ENCODE peak calls at places on chromosome 21, in six cellular contexts. One of them, this sample, is unnamed.
A peak's percentile ranks its signal among the peaks of the same experiment; 100 is the strongest.

GRCh38 chr21:32653326-32653901 is 41.2 kb upstream of the CFAP298 start:
- DNase-seq in stimulated activated CD8-positive, alpha-beta memory T cell treated with anti-CD3 and anti-CD28 coated beads, Interleukin-15, amount 100 ng/mL, for 24 hours: no peak
- DNase-seq in activated CD4-positive, CD25-positive, alpha-beta regulatory T cell treated with anti-CD3 and anti-CD28 coated beads, Interleukin-2, amount 50 U/mL, for 72 hours: no peak
- DNase-seq in memory B cell: peak; percentile 18
- DNase-seq in fibroblast of gingiva: no peak
- DNase-seq in anterior cingulate cortex: no peak
- DNase-seq in this sample: no peak

GRCh38 chr21:41677671-41678015 is 89.2 kb downstream of the RIPK4 start:
- DNase-seq in stimulated activated CD8-positive, alpha-beta memory T cell treated with anti-CD3 and anti-CD28 coated beads, Interleukin-15, amount 100 ng/mL, for 24 hours: no peak
- DNase-seq in activated CD4-positive, CD25-positive, alpha-beta regulatory T cell treated with anti-CD3 and anti-CD28 coated beads, Interleukin-2, amount 50 U/mL, for 72 hours: no peak
- DNase-seq in memory B cell: no peak
- DNase-seq in fibroblast of gingiva: no peak
- DNase-seq in anterior cingulate cortex: no peak
- DNase-seq in this sample: no peak

GRCh38 chr21:29942033-29942432 is 2.2 kb upstream of the GRIK1 start:
- DNase-seq in stimulated activated CD8-positive, alpha-beta memory T cell treated with anti-CD3 and anti-CD28 coated beads, Interleukin-15, amount 100 ng/mL, for 24 hours: no peak
- DNase-seq in activated CD4-positive, CD25-positive, alpha-beta regulatory T cell treated with anti-CD3 and anti-CD28 coated beads, Interleukin-2, amount 50 U/mL, for 72 hours: no peak
- DNase-seq in memory B cell: no peak
- DNase-seq in fibroblast of gingiva: no peak
- DNase-seq in anterior cingulate cortex: no peak
- DNase-seq in this sample: no peak

GRCh38 chr21:27219068-27219467 is 252.2 kb upstream of the ADAMTS5 start:
- DNase-seq in stimulated activated CD8-positive, alpha-beta memory T cell treated with anti-CD3 and anti-CD28 coated beads, Interleukin-15, amount 100 ng/mL, for 24 hours: no peak
- DNase-seq in activated CD4-positive, CD25-positive, alpha-beta regulatory T cell treated with anti-CD3 and anti-CD28 coated beads, Interleukin-2, amount 50 U/mL, for 72 hours: no peak
- DNase-seq in memory B cell: no peak
- DNase-seq in fibroblast of gingiva: peak; percentile 87
- DNase-seq in anterior cingulate cortex: no peak
- DNase-seq in this sample: no peak

GRCh38 chr21:32624726-32625125 is 12.5 kb upstream of the CFAP298 start:
- DNase-seq in stimulated activated CD8-positive, alpha-beta memory T cell treated with anti-CD3 and anti-CD28 coated beads, Interleukin-15, amount 100 ng/mL, for 24 hours: no peak
- DNase-seq in activated CD4-positive, CD25-positive, alpha-beta regulatory T cell treated with anti-CD3 and anti-CD28 coated beads, Interleukin-2, amount 50 U/mL, for 72 hours: no peak
- DNase-seq in memory B cell: no peak
- DNase-seq in fibroblast of gingiva: no peak
- DNase-seq in anterior cingulate cortex: no peak
- DNase-seq in this sample: no peak

GRCh38 chr21:45724345-45724961 is 80.9 kb downstream of the PCBP3 start:
- DNase-seq in stimulated activated CD8-positive, alpha-beta memory T cell treated with anti-CD3 and anti-CD28 coated beads, Interleukin-15, amount 100 ng/mL, for 24 hours: no peak
- DNase-seq in activated CD4-positive, CD25-positive, alpha-beta regulatory T cell treated with anti-CD3 and anti-CD28 coated beads, Interleukin-2, amount 50 U/mL, for 72 hours: no peak
- DNase-seq in memory B cell: no peak
- DNase-seq in fibroblast of gingiva: no peak
- DNase-seq in anterior cingulate cortex: peak; percentile 36
- DNase-seq in this sample: peak; percentile 43

GRCh38 chr21:18522181-18522771 is 118.7 kb upstream of the TMPRSS15 start:
- DNase-seq in stimulated activated CD8-positive, alpha-beta memory T cell treated with anti-CD3 and anti-CD28 coated beads, Interleukin-15, amount 100 ng/mL, for 24 hours: no peak
- DNase-seq in activated CD4-positive, CD25-positive, alpha-beta regulatory T cell treated with anti-CD3 and anti-CD28 coated beads, Interleukin-2, amount 50 U/mL, for 72 hours: no peak
- DNase-seq in memory B cell: no peak
- DNase-seq in fibroblast of gingiva: no peak
- DNase-seq in anterior cingulate cortex: no peak
- DNase-seq in this sample: no peak

GRCh38 chr21:44872568-44873355 is 728 bp downstream of the PTTG1IP start:
- DNase-seq in stimulated activated CD8-positive, alpha-beta memory T cell treated with anti-CD3 and anti-CD28 coated beads, Interleukin-15, amount 100 ng/mL, for 24 hours: no peak
- DNase-seq in activated CD4-positive, CD25-positive, alpha-beta regulatory T cell treated with anti-CD3 and anti-CD28 coated beads, Interleukin-2, amount 50 U/mL, for 72 hours: no peak
- DNase-seq in memory B cell: no peak
- DNase-seq in fibroblast of gingiva: no peak
- DNase-seq in anterior cingulate cortex: peak; percentile 40
- DNase-seq in this sample: no peak

GRCh38 chr21:45982758-45983731 is 1.5 kb downstream of the COL6A1 start:
- DNase-seq in stimulated activated CD8-positive, alpha-beta memory T cell treated with anti-CD3 and anti-CD28 coated beads, Interleukin-15, amount 100 ng/mL, for 24 hours: no peak
- DNase-seq in activated CD4-positive, CD25-positive, alpha-beta regulatory T cell treated with anti-CD3 and anti-CD28 coated beads, Interleukin-2, amount 50 U/mL, for 72 hours: peak; percentile 25
- DNase-seq in memory B cell: no peak
- DNase-seq in fibroblast of gingiva: no peak
- DNase-seq in anterior cingulate cortex: no peak
- DNase-seq in this sample: peak; percentile 7

GRCh38 chr21:32702702-32703101 is 25.1 kb downstream of the SYNJ1 start:
- DNase-seq in stimulated activated CD8-positive, alpha-beta memory T cell treated with anti-CD3 and anti-CD28 coated beads, Interleukin-15, amount 100 ng/mL, for 24 hours: no peak
- DNase-seq in activated CD4-positive, CD25-positive, alpha-beta regulatory T cell treated with anti-CD3 and anti-CD28 coated beads, Interleukin-2, amount 50 U/mL, for 72 hours: no peak
- DNase-seq in memory B cell: no peak
- DNase-seq in fibroblast of gingiva: peak; percentile 49
- DNase-seq in anterior cingulate cortex: no peak
- DNase-seq in this sample: no peak

GRCh38 chr21:42411197-42411869 is 7.6 kb downstream of the UBASH3A start:
- DNase-seq in stimulated activated CD8-positive, alpha-beta memory T cell treated with anti-CD3 and anti-CD28 coated beads, Interleukin-15, amount 100 ng/mL, for 24 hours: no peak
- DNase-seq in activated CD4-positive, CD25-positive, alpha-beta regulatory T cell treated with anti-CD3 and anti-CD28 coated beads, Interleukin-2, amount 50 U/mL, for 72 hours: no peak
- DNase-seq in memory B cell: no peak
- DNase-seq in fibroblast of gingiva: no peak
- DNase-seq in anterior cingulate cortex: no peak
- DNase-seq in this sample: no peak

GRCh38 chr21:23162213-23162946 is 2164.2 kb downstream of the NCAM2 start:
- DNase-seq in stimulated activated CD8-positive, alpha-beta memory T cell treated with anti-CD3 and anti-CD28 coated beads, Interleukin-15, amount 100 ng/mL, for 24 hours: no peak
- DNase-seq in activated CD4-positive, CD25-positive, alpha-beta regulatory T cell treated with anti-CD3 and anti-CD28 coated beads, Interleukin-2, amount 50 U/mL, for 72 hours: no peak
- DNase-seq in memory B cell: no peak
- DNase-seq in fibroblast of gingiva: no peak
- DNase-seq in anterior cingulate cortex: no peak
- DNase-seq in this sample: no peak

GRCh38 chr21:25343774-25344545 is 263.3 kb downstream of the MRPL39 start:
- DNase-seq in stimulated activated CD8-positive, alpha-beta memory T cell treated with anti-CD3 and anti-CD28 coated beads, Interleukin-15, amount 100 ng/mL, for 24 hours: no peak
- DNase-seq in activated CD4-positive, CD25-positive, alpha-beta regulatory T cell treated with anti-CD3 and anti-CD28 coated beads, Interleukin-2, amount 50 U/mL, for 72 hours: no peak
- DNase-seq in memory B cell: no peak
- DNase-seq in fibroblast of gingiva: no peak
- DNase-seq in anterior cingulate cortex: no peak
- DNase-seq in this sample: no peak

GRCh38 chr21:39518845-39519205 is 67.1 kb downstream of the SH3BGR start:
- DNase-seq in stimulated activated CD8-positive, alpha-beta memory T cell treated with anti-CD3 and anti-CD28 coated beads, Interleukin-15, amount 100 ng/mL, for 24 hours: no peak
- DNase-seq in activated CD4-positive, CD25-positive, alpha-beta regulatory T cell treated with anti-CD3 and anti-CD28 coated beads, Interleukin-2, amount 50 U/mL, for 72 hours: no peak
- DNase-seq in memory B cell: no peak
- DNase-seq in fibroblast of gingiva: peak; percentile 3
- DNase-seq in anterior cingulate cortex: no peak
- DNase-seq in this sample: no peak

GRCh38 chr21:26207021-26207420 is 36.5 kb upstream of the APP start:
- DNase-seq in stimulated activated CD8-positive, alpha-beta memory T cell treated with anti-CD3 and anti-CD28 coated beads, Interleukin-15, amount 100 ng/mL, for 24 hours: no peak
- DNase-seq in activated CD4-positive, CD25-positive, alpha-beta regulatory T cell treated with anti-CD3 and anti-CD28 coated beads, Interleukin-2, amount 50 U/mL, for 72 hours: no peak
- DNase-seq in memory B cell: no peak
- DNase-seq in fibroblast of gingiva: no peak
- DNase-seq in anterior cingulate cortex: no peak
- DNase-seq in this sample: no peak

GRCh38 chr21:32356874-32357395 is 35.9 kb downstream of the URB1 start:
- DNase-seq in stimulated activated CD8-positive, alpha-beta memory T cell treated with anti-CD3 and anti-CD28 coated beads, Interleukin-15, amount 100 ng/mL, for 24 hours: no peak
- DNase-seq in activated CD4-positive, CD25-positive, alpha-beta regulatory T cell treated with anti-CD3 and anti-CD28 coated beads, Interleukin-2, amount 50 U/mL, for 72 hours: no peak
- DNase-seq in memory B cell: no peak
- DNase-seq in fibroblast of gingiva: no peak
- DNase-seq in anterior cingulate cortex: no peak
- DNase-seq in this sample: no peak

GRCh38 chr21:45516671-45517151 is 25.5 kb downstream of the SLC19A1 start:
- DNase-seq in stimulated activated CD8-positive, alpha-beta memory T cell treated with anti-CD3 and anti-CD28 coated beads, Interleukin-15, amount 100 ng/mL, for 24 hours: no peak
- DNase-seq in activated CD4-positive, CD25-positive, alpha-beta regulatory T cell treated with anti-CD3 and anti-CD28 coated beads, Interleukin-2, amount 50 U/mL, for 72 hours: no peak
- DNase-seq in memory B cell: no peak
- DNase-seq in fibroblast of gingiva: no peak
- DNase-seq in anterior cingulate cortex: no peak
- DNase-seq in this sample: no peak

GRCh38 chr21:32330784-32331311 is 32.2 kb downstream of the MRAP start:
- DNase-seq in stimulated activated CD8-positive, alpha-beta memory T cell treated with anti-CD3 and anti-CD28 coated beads, Interleukin-15, amount 100 ng/mL, for 24 hours: no peak
- DNase-seq in activated CD4-positive, CD25-positive, alpha-beta regulatory T cell treated with anti-CD3 and anti-CD28 coated beads, Interleukin-2, amount 50 U/mL, for 72 hours: no peak
- DNase-seq in memory B cell: no peak
- DNase-seq in fibroblast of gingiva: no peak
- DNase-seq in anterior cingulate cortex: no peak
- DNase-seq in this sample: no peak

GRCh38 chr21:31571879-31572278 is 87.6 kb upstream of the SOD1 start:
- DNase-seq in stimulated activated CD8-positive, alpha-beta memory T cell treated with anti-CD3 and anti-CD28 coated beads, Interleukin-15, amount 100 ng/mL, for 24 hours: no peak
- DNase-seq in activated CD4-positive, CD25-positive, alpha-beta regulatory T cell treated with anti-CD3 and anti-CD28 coated beads, Interleukin-2, amount 50 U/mL, for 72 hours: no peak
- DNase-seq in memory B cell: no peak
- DNase-seq in fibroblast of gingiva: no peak
- DNase-seq in anterior cingulate cortex: no peak
- DNase-seq in this sample: no peak

GRCh38 chr21:45767071-45768006 is 123.8 kb downstream of the PCBP3 start:
- DNase-seq in stimulated activated CD8-positive, alpha-beta memory T cell treated with anti-CD3 and anti-CD28 coated beads, Interleukin-15, amount 100 ng/mL, for 24 hours: no peak
- DNase-seq in activated CD4-positive, CD25-positive, alpha-beta regulatory T cell treated with anti-CD3 and anti-CD28 coated beads, Interleukin-2, amount 50 U/mL, for 72 hours: no peak
- DNase-seq in memory B cell: no peak
- DNase-seq in fibroblast of gingiva: no peak
- DNase-seq in anterior cingulate cortex: no peak
- DNase-seq in this sample: no peak

GRCh38 chr21:45511007-45511406 is 31.2 kb downstream of the SLC19A1 start:
- DNase-seq in stimulated activated CD8-positive, alpha-beta memory T cell treated with anti-CD3 and anti-CD28 coated beads, Interleukin-15, amount 100 ng/mL, for 24 hours: no peak
- DNase-seq in activated CD4-positive, CD25-positive, alpha-beta regulatory T cell treated with anti-CD3 and anti-CD28 coated beads, Interleukin-2, amount 50 U/mL, for 72 hours: no peak
- DNase-seq in memory B cell: no peak
- DNase-seq in fibroblast of gingiva: no peak
- DNase-seq in anterior cingulate cortex: no peak
- DNase-seq in this sample: no peak

GRCh38 chr21:44813727-44814126 is 4.1 kb downstream of the SUMO3 start:
- DNase-seq in stimulated activated CD8-positive, alpha-beta memory T cell treated with anti-CD3 and anti-CD28 coated beads, Interleukin-15, amount 100 ng/mL, for 24 hours: no peak
- DNase-seq in activated CD4-positive, CD25-positive, alpha-beta regulatory T cell treated with anti-CD3 and anti-CD28 coated beads, Interleukin-2, amount 50 U/mL, for 72 hours: no peak
- DNase-seq in memory B cell: no peak
- DNase-seq in fibroblast of gingiva: no peak
- DNase-seq in anterior cingulate cortex: no peak
- DNase-seq in this sample: no peak

GRCh38 chr21:34702341-34702807 is 33.6 kb downstream of the CLIC6 start:
- DNase-seq in stimulated activated CD8-positive, alpha-beta memory T cell treated with anti-CD3 and anti-CD28 coated beads, Interleukin-15, amount 100 ng/mL, for 24 hours: no peak
- DNase-seq in activated CD4-positive, CD25-positive, alpha-beta regulatory T cell treated with anti-CD3 and anti-CD28 coated beads, Interleukin-2, amount 50 U/mL, for 72 hours: no peak
- DNase-seq in memory B cell: no peak
- DNase-seq in fibroblast of gingiva: peak; percentile 97
- DNase-seq in anterior cingulate cortex: no peak
- DNase-seq in this sample: no peak

GRCh38 chr21:44301093-44301492 is 1.2 kb downstream of the PFKL start:
- DNase-seq in stimulated activated CD8-positive, alpha-beta memory T cell treated with anti-CD3 and anti-CD28 coated beads, Interleukin-15, amount 100 ng/mL, for 24 hours: no peak
- DNase-seq in activated CD4-positive, CD25-positive, alpha-beta regulatory T cell treated with anti-CD3 and anti-CD28 coated beads, Interleukin-2, amount 50 U/mL, for 72 hours: no peak
- DNase-seq in memory B cell: no peak
- DNase-seq in fibroblast of gingiva: no peak
- DNase-seq in anterior cingulate cortex: no peak
- DNase-seq in this sample: no peak

GRCh38 chr21:15250384-15250783 is 185.6 kb upstream of the NRIP1 start:
- DNase-seq in stimulated activated CD8-positive, alpha-beta memory T cell treated with anti-CD3 and anti-CD28 coated beads, Interleukin-15, amount 100 ng/mL, for 24 hours: no peak
- DNase-seq in activated CD4-positive, CD25-positive, alpha-beta regulatory T cell treated with anti-CD3 and anti-CD28 coated beads, Interleukin-2, amount 50 U/mL, for 72 hours: no peak
- DNase-seq in memory B cell: no peak
- DNase-seq in fibroblast of gingiva: no peak
- DNase-seq in anterior cingulate cortex: no peak
- DNase-seq in this sample: no peak

GRCh38 chr21:43909736-43910455 is 44.9 kb downstream of the AGPAT3 start:
- DNase-seq in stimulated activated CD8-positive, alpha-beta memory T cell treated with anti-CD3 and anti-CD28 coated beads, Interleukin-15, amount 100 ng/mL, for 24 hours: no peak
- DNase-seq in activated CD4-positive, CD25-positive, alpha-beta regulatory T cell treated with anti-CD3 and anti-CD28 coated beads, Interleukin-2, amount 50 U/mL, for 72 hours: no peak
- DNase-seq in memory B cell: no peak
- DNase-seq in fibroblast of gingiva: no peak
- DNase-seq in anterior cingulate cortex: no peak
- DNase-seq in this sample: peak; percentile 20

GRCh38 chr21:43632373-43632905 is 26.8 kb downstream of the HSF2BP start:
- DNase-seq in stimulated activated CD8-positive, alpha-beta memory T cell treated with anti-CD3 and anti-CD28 coated beads, Interleukin-15, amount 100 ng/mL, for 24 hours: no peak
- DNase-seq in activated CD4-positive, CD25-positive, alpha-beta regulatory T cell treated with anti-CD3 and anti-CD28 coated beads, Interleukin-2, amount 50 U/mL, for 72 hours: no peak
- DNase-seq in memory B cell: no peak
- DNase-seq in fibroblast of gingiva: no peak
- DNase-seq in anterior cingulate cortex: no peak
- DNase-seq in this sample: no peak

GRCh38 chr21:27040738-27041137 is 73.8 kb upstream of the ADAMTS5 start:
- DNase-seq in stimulated activated CD8-positive, alpha-beta memory T cell treated with anti-CD3 and anti-CD28 coated beads, Interleukin-15, amount 100 ng/mL, for 24 hours: no peak
- DNase-seq in activated CD4-positive, CD25-positive, alpha-beta regulatory T cell treated with anti-CD3 and anti-CD28 coated beads, Interleukin-2, amount 50 U/mL, for 72 hours: no peak
- DNase-seq in memory B cell: no peak
- DNase-seq in fibroblast of gingiva: no peak
- DNase-seq in anterior cingulate cortex: no peak
- DNase-seq in this sample: no peak

GRCh38 chr21:14773777-14774345 is 227.7 kb upstream of the SAMSN1 start:
- DNase-seq in stimulated activated CD8-positive, alpha-beta memory T cell treated with anti-CD3 and anti-CD28 coated beads, Interleukin-15, amount 100 ng/mL, for 24 hours: peak; percentile 9
- DNase-seq in activated CD4-positive, CD25-positive, alpha-beta regulatory T cell treated with anti-CD3 and anti-CD28 coated beads, Interleukin-2, amount 50 U/mL, for 72 hours: peak; percentile 58
- DNase-seq in memory B cell: peak; percentile 27
- DNase-seq in fibroblast of gingiva: no peak
- DNase-seq in anterior cingulate cortex: no peak
- DNase-seq in this sample: peak; percentile 2

GRCh38 chr21:43609501-43610340 is 49.6 kb downstream of the HSF2BP start:
- DNase-seq in stimulated activated CD8-positive, alpha-beta memory T cell treated with anti-CD3 and anti-CD28 coated beads, Interleukin-15, amount 100 ng/mL, for 24 hours: no peak
- DNase-seq in activated CD4-positive, CD25-positive, alpha-beta regulatory T cell treated with anti-CD3 and anti-CD28 coated beads, Interleukin-2, amount 50 U/mL, for 72 hours: no peak
- DNase-seq in memory B cell: no peak
- DNase-seq in fibroblast of gingiva: no peak
- DNase-seq in anterior cingulate cortex: no peak
- DNase-seq in this sample: no peak

GRCh38 chr21:30444204-30444603 is 4.1 kb downstream of the KRTAP15-1 start:
- DNase-seq in stimulated activated CD8-positive, alpha-beta memory T cell treated with anti-CD3 and anti-CD28 coated beads, Interleukin-15, amount 100 ng/mL, for 24 hours: no peak
- DNase-seq in activated CD4-positive, CD25-positive, alpha-beta regulatory T cell treated with anti-CD3 and anti-CD28 coated beads, Interleukin-2, amount 50 U/mL, for 72 hours: no peak
- DNase-seq in memory B cell: no peak
- DNase-seq in fibroblast of gingiva: no peak
- DNase-seq in anterior cingulate cortex: no peak
- DNase-seq in this sample: no peak

GRCh38 chr21:35252831-35253230 is 203.7 kb upstream of the RUNX1 start:
- DNase-seq in stimulated activated CD8-positive, alpha-beta memory T cell treated with anti-CD3 and anti-CD28 coated beads, Interleukin-15, amount 100 ng/mL, for 24 hours: no peak
- DNase-seq in activated CD4-positive, CD25-positive, alpha-beta regulatory T cell treated with anti-CD3 and anti-CD28 coated beads, Interleukin-2, amount 50 U/mL, for 72 hours: no peak
- DNase-seq in memory B cell: no peak
- DNase-seq in fibroblast of gingiva: peak; percentile 52
- DNase-seq in anterior cingulate cortex: no peak
- DNase-seq in this sample: no peak

GRCh38 chr21:42269382-42269781 is 45.8 kb downstream of the TFF3 start:
- DNase-seq in stimulated activated CD8-positive, alpha-beta memory T cell treated with anti-CD3 and anti-CD28 coated beads, Interleukin-15, amount 100 ng/mL, for 24 hours: no peak
- DNase-seq in activated CD4-positive, CD25-positive, alpha-beta regulatory T cell treated with anti-CD3 and anti-CD28 coated beads, Interleukin-2, amount 50 U/mL, for 72 hours: no peak
- DNase-seq in memory B cell: no peak
- DNase-seq in fibroblast of gingiva: no peak
- DNase-seq in anterior cingulate cortex: no peak
- DNase-seq in this sample: no peak

GRCh38 chr21:34143783-34144182 is 70.4 kb downstream of the MRPS6 start:
- DNase-seq in stimulated activated CD8-positive, alpha-beta memory T cell treated with anti-CD3 and anti-CD28 coated beads, Interleukin-15, amount 100 ng/mL, for 24 hours: no peak
- DNase-seq in activated CD4-positive, CD25-positive, alpha-beta regulatory T cell treated with anti-CD3 and anti-CD28 coated beads, Interleukin-2, amount 50 U/mL, for 72 hours: no peak
- DNase-seq in memory B cell: no peak
- DNase-seq in fibroblast of gingiva: no peak
- DNase-seq in anterior cingulate cortex: no peak
- DNase-seq in this sample: no peak

GRCh38 chr21:33299181-33299752 is 25.5 kb upstream of the IFNAR1 start:
- DNase-seq in stimulated activated CD8-positive, alpha-beta memory T cell treated with anti-CD3 and anti-CD28 coated beads, Interleukin-15, amount 100 ng/mL, for 24 hours: no peak
- DNase-seq in activated CD4-positive, CD25-positive, alpha-beta regulatory T cell treated with anti-CD3 and anti-CD28 coated beads, Interleukin-2, amount 50 U/mL, for 72 hours: no peak
- DNase-seq in memory B cell: peak; percentile 25
- DNase-seq in fibroblast of gingiva: no peak
- DNase-seq in anterior cingulate cortex: no peak
- DNase-seq in this sample: no peak

GRCh38 chr21:15289896-15290841 is 225.4 kb upstream of the NRIP1 start:
- DNase-seq in stimulated activated CD8-positive, alpha-beta memory T cell treated with anti-CD3 and anti-CD28 coated beads, Interleukin-15, amount 100 ng/mL, for 24 hours: no peak
- DNase-seq in activated CD4-positive, CD25-positive, alpha-beta regulatory T cell treated with anti-CD3 and anti-CD28 coated beads, Interleukin-2, amount 50 U/mL, for 72 hours: no peak
- DNase-seq in memory B cell: no peak
- DNase-seq in fibroblast of gingiva: no peak
- DNase-seq in anterior cingulate cortex: no peak
- DNase-seq in this sample: no peak

GRCh38 chr21:36976882-36977651 is 10.6 kb upstream of the HLCS start:
- DNase-seq in stimulated activated CD8-positive, alpha-beta memory T cell treated with anti-CD3 and anti-CD28 coated beads, Interleukin-15, amount 100 ng/mL, for 24 hours: no peak
- DNase-seq in activated CD4-positive, CD25-positive, alpha-beta regulatory T cell treated with anti-CD3 and anti-CD28 coated beads, Interleukin-2, amount 50 U/mL, for 72 hours: no peak
- DNase-seq in memory B cell: peak; percentile 27
- DNase-seq in fibroblast of gingiva: peak; percentile 75
- DNase-seq in anterior cingulate cortex: peak; percentile 3
- DNase-seq in this sample: no peak

GRCh38 chr21:46116846-46117585 is 19.1 kb downstream of the COL6A2 start:
- DNase-seq in stimulated activated CD8-positive, alpha-beta memory T cell treated with anti-CD3 and anti-CD28 coated beads, Interleukin-15, amount 100 ng/mL, for 24 hours: no peak
- DNase-seq in activated CD4-positive, CD25-positive, alpha-beta regulatory T cell treated with anti-CD3 and anti-CD28 coated beads, Interleukin-2, amount 50 U/mL, for 72 hours: peak; percentile 23
- DNase-seq in memory B cell: no peak
- DNase-seq in fibroblast of gingiva: peak; percentile 91
- DNase-seq in anterior cingulate cortex: no peak
- DNase-seq in this sample: no peak

GRCh38 chr21:44820851-44821250 is 3.0 kb upstream of the SUMO3 start:
- DNase-seq in stimulated activated CD8-positive, alpha-beta memory T cell treated with anti-CD3 and anti-CD28 coated beads, Interleukin-15, amount 100 ng/mL, for 24 hours: no peak
- DNase-seq in activated CD4-positive, CD25-positive, alpha-beta regulatory T cell treated with anti-CD3 and anti-CD28 coated beads, Interleukin-2, amount 50 U/mL, for 72 hours: no peak
- DNase-seq in memory B cell: no peak
- DNase-seq in fibroblast of gingiva: peak; percentile 24
- DNase-seq in anterior cingulate cortex: no peak
- DNase-seq in this sample: no peak